ENCODE peak calls at places on chromosomes 1 and 21, in five cellular contexts. H is thoracic aorta, P is AG04450, G is tibial artery, I is type B pancreatic cell. D is an unnamed sample.
A peak's percentile ranks its signal among the peaks of the same experiment; 100 is the strongest.

GRCh38 chr1:171716620-171717019 is 25.2 kb downstream of the VAMP4 start:
- DNase-seq in P (no peak), G (no peak), H (no peak), I (no peak), D (no peak)

GRCh38 chr1:156247460-156248322 is at the start of gene PAQR6:
- DNase-seq in I (no peak), P (no peak), G (no peak), H (no peak), D (no peak)

GRCh38 chr1:20191266-20191665 is 4.9 kb upstream of the PLA2G2C start:
- DNase-seq in P (no peak), H (no peak), G (peak; percentile 42), I (no peak), D (no peak)

GRCh38 chr1:170307426-170307825 is 161.7 kb downstream of the NTMT2 start:
- DNase-seq in P (no peak), G (no peak), I (no peak), H (no peak), D (no peak)

GRCh38 chr1:222852326-222852725 is 37.5 kb downstream of the DISP1 start:
- DNase-seq in I (no peak), G (no peak), P (no peak), H (no peak), D (no peak)

GRCh38 chr1:234605983-234606730 is 3.8 kb downstream of the IRF2BP2 start:
- DNase-seq in G (no peak), I (no peak), P (no peak), H (no peak), D (no peak)

GRCh38 chr1:199742547-199742946 is 285.0 kb upstream of the NR5A2 start:
- DNase-seq in I (no peak), G (no peak), P (peak; percentile 72), H (no peak), D (no peak)

GRCh38 chr1:56376188-56376984 is 203.0 kb downstream of the PLPP3 start:
- DNase-seq in G (peak; percentile 69), H (peak; percentile 33), I (no peak), P (no peak), D (no peak)

GRCh38 chr1:97603218-97603617 is 317.6 kb downstream of the DPYD start:
- DNase-seq in P (no peak), I (no peak), H (no peak), G (no peak), D (no peak)

GRCh38 chr1:116949213-116949985 is 39.7 kb downstream of the PTGFRN start:
- DNase-seq in H (no peak), P (no peak), I (no peak), G (no peak), D (no peak)

GRCh38 chr1:31931241-31932225 is 6.6 kb downstream of the PTP4A2 start:
- DNase-seq in I (no peak), G (no peak), P (no peak), H (no peak), D (no peak)

GRCh38 chr1:200048244-200048643 is 20.7 kb downstream of the NR5A2 start:
- DNase-seq in I (no peak), P (no peak), H (no peak), G (no peak), D (no peak)

GRCh38 chr21:33901421-33902288 is 13.9 kb downstream of the ATP5PO start:
- DNase-seq in G (peak; percentile 31), P (no peak), H (no peak), I (no peak), D (no peak)

GRCh38 chr21:46083271-46084040 is 14.5 kb upstream of the COL6A2 start:
- DNase-seq in P (no peak), H (no peak), I (no peak), G (no peak), D (peak; percentile 80)

GRCh38 chr1:53367503-53368313 is 39.8 kb upstream of the LRP8 start:
- DNase-seq in I (peak; percentile 62), H (no peak), G (peak; percentile 30), P (no peak), D (peak; percentile 80)

GRCh38 chr21:32048353-32048752 is 175.5 kb downstream of the HUNK start:
- DNase-seq in H (no peak), I (no peak), P (no peak), G (no peak), D (peak; percentile 77)

GRCh38 chr1:233328661-233329498 is 1.4 kb downstream of the MAP3K21 start:
- DNase-seq in I (no peak), G (no peak), H (no peak), P (no peak), D (no peak)

GRCh38 chr1:116918714-116919357 is 9.1 kb downstream of the PTGFRN start:
- DNase-seq in G (no peak), P (no peak), I (no peak), H (no peak), D (no peak)

GRCh38 chr21:29218749-29219148 is 80.0 kb upstream of the BACH1 start:
- DNase-seq in H (no peak), I (no peak), G (no peak), P (no peak), D (no peak)

GRCh38 chr1:14608308-14608707 is 9.8 kb downstream of the KAZN start:
- DNase-seq in I (no peak), P (no peak), G (no peak), H (no peak), D (no peak)

GRCh38 chr1:219478811-219479210 is 134.1 kb downstream of the ZC3H11B start:
- DNase-seq in P (no peak), I (no peak), G (no peak), H (no peak), D (no peak)

GRCh38 chr21:38714998-38715397 is 90.7 kb upstream of the ETS2 start:
- DNase-seq in P (no peak), G (no peak), H (no peak), I (no peak), D (no peak)

GRCh38 chr1:71834570-71835441 is 447.5 kb downstream of the NEGR1 start:
- DNase-seq in I (no peak), H (no peak), P (no peak), G (no peak), D (no peak)

DNA sequence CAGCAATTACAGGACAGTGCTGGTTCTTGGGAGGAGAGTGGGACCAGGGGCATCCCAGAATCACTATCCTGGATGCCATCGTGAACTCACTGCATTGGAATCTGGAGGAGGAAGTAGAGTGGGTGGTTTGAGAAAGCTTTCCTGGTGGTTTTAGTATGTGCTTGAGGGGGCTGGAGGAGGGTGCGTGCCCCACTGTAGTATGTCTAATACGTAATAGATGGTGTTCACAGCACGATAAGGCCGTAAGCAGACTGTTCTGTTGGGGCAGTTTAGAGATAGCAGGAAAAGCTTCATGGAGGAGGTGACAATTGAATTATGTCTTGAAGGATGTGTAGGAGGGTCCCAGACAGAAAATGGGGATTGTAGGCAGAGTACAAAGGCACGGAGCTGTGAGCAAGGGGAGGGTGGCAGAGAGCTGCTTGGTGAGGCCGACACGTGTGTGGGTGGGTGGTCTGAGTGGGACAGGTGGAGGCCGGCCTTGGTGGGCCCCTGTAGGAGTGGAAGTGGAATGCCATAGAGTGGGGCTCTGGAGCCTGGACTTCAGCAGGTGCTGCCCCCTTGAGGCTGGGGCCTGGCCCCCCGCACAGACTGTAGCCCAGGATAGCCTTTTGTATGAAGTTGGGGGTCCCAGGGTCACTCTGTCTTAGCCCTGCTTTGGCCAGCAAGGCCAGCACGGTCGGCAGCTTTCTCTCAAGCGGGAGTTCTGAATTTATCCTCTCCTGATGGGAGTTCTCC is 37.0 kb downstream of the IL6R start:
- DNase-seq in H (no peak), G (no peak), I (no peak), P (no peak), D (no peak)
- TF ChIP-seq CTCF in H (peak; percentile 18), G (peak; percentile 27), I (peak; percentile 52), P (peak; percentile 34), D (peak; percentile 44)

GRCh38 chr1:204087893-204088528 is 15.1 kb downstream of the SOX13 start:
- DNase-seq in P (no peak), I (no peak), H (no peak), G (peak; percentile 80), D (no peak)

GRCh38 chr1:204087181-204087892 is 14.4 kb downstream of the SOX13 start:
- DNase-seq in G (no peak), P (no peak), H (no peak), I (no peak), D (no peak)

GRCh38 chr1:204088596-204088995 is 15.7 kb downstream of the SOX13 start:
- DNase-seq in H (no peak), P (no peak), I (no peak), G (no peak), D (no peak)

GRCh38 chr1:204091066-204091465 is 18.2 kb downstream of the SOX13 start:
- DNase-seq in P (no peak), I (no peak), G (no peak), H (no peak), D (no peak)

GRCh38 chr1:204089044-204089751 is 16.3 kb downstream of the SOX13 start:
- DNase-seq in P (no peak), I (no peak), H (no peak), G (peak; percentile 88), D (no peak)
- TF ChIP-seq CTCF in P (no peak), I (no peak), H (no peak), G (no peak), D (no peak)

DNA sequence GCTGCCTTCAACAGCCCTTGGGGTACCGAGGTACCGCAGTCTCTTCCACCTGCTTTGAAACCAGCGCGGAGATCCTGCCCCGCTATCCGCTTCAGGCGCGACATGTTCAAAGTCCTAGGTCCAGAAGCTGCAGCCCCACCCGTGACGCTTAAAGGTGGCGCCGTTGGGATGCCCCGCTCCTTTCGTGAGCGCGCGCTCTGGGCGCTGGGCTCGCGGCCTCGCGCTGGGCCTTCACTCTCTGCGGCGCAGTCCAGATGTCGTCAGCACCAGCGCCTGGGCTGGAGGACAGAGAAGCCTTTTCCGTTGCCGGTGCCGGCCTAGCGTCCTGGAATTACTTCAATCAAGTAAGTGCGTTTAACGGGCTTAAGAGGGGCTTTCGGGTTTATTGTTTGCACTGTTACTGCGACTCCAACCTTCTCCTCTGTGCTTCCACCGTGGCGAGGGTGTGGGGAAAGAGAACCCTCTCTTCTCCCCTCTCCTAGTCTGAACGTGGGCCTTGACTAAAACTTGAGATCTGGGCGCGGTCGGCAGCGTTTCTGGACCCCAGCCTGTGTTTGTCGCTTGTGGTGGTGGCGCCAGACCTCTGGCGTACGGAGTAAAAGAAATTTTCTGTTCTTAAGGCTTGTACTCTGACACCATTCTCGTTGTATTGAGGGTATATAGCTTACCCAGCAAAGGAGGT is at the start of gene LRRC40:
- DNase-seq in G (peak; percentile 94), I (peak; percentile 97), H (peak; percentile 77), P (peak; percentile 79), D (peak; percentile 98)
- TF ChIP-seq CTCF in G (no peak), I (peak; percentile 32), H (no peak), P (no peak), D (no peak)

GRCh38 chr1:203480525-203481084 is 5.0 kb downstream of the PRELP start:
- DNase-seq in G (peak; percentile 85), H (peak; percentile 65), P (peak; percentile 84), I (no peak), D (peak; percentile 88)

GRCh38 chr1:203479646-203480045 is 4.0 kb downstream of the PRELP start:
- DNase-seq in H (no peak), P (no peak), G (no peak), I (no peak), D (no peak)

GRCh38 chr1:203481186-203481585 is 5.6 kb downstream of the PRELP start:
- DNase-seq in G (no peak), P (no peak), I (no peak), H (no peak), D (no peak)

GRCh38 chr1:203478986-203479385 is 3.4 kb downstream of the PRELP start:
- DNase-seq in P (no peak), H (no peak), G (no peak), I (no peak), D (no peak)

DNA sequence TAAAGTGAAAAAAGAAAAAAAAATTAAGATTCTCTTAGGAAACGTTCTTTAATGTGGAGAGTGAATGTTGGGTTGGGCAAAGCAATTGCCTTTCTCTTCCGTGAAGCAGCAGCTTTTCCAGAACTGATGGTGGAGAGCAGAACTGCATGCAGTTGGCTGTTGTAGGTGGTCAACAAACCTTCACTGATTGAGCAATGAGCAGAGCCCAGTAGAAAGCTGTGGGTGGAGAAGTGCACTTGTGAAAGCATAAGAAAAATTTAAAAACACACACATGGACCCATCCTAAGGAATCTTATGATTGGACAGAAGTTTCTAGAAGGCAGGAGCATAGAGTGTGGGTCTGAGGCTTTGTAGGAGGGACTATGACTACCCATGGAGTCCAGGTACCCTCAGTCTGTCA is 4.5 kb downstream of the PRELP start:
- DNase-seq in P (peak; percentile 36), G (no peak), I (no peak), H (no peak), D (no peak)
- TF ChIP-seq CTCF in P (peak; percentile 20), G (peak; percentile 49), I (no peak), H (peak; percentile 58), D (no peak)